ENCODE peak calls at places on chromosome 14, in six cellular contexts. D, K, U, Q, G and A are unnamed samples.

GRCh38 chr14:57833304-57833703 is 32.6 kb downstream of the SLC35F4 start:
- DNase-seq in G (no peak), K (no peak), Q (no peak), U (no peak), D (peak), A (no peak)

GRCh38 chr14:70698288-70698687 is 56.6 kb downstream of the TTC9 start:
- DNase-seq in D (peak), G (no peak), U (no peak), K (no peak), Q (no peak), A (no peak)

GRCh38 chr14:32785585-32785984 is 153.1 kb upstream of the NPAS3 start:
- DNase-seq in U (no peak), K (no peak), Q (no peak), G (no peak), D (no peak), A (no peak)

GRCh38 chr14:101761881-101762529 is 496 bp downstream of the PPP2R5C start:
- DNase-seq in U (peak), D (peak), K (peak), Q (peak), G (peak), A (no peak)

GRCh38 chr14:101737414-101738367 is 23.8 kb upstream of the PPP2R5C start:
- DNase-seq in D (no peak), Q (peak), K (peak), G (no peak), U (no peak), A (no peak)

GRCh38 chr14:80663541-80663940 is 278.0 kb downstream of the CEP128 start:
- DNase-seq in Q (no peak), U (no peak), K (no peak), D (no peak), G (no peak), A (no peak)

GRCh38 chr14:49593016-49593415 is 5.7 kb upstream of the LRR1 start:
- DNase-seq in U (no peak), G (no peak), Q (peak), D (peak), K (no peak), A (no peak)

GRCh38 chr14:56905282-56905681 is 95.0 kb upstream of the OTX2 start:
- DNase-seq in G (no peak), Q (no peak), D (no peak), U (no peak), K (no peak), A (no peak)

GRCh38 chr14:102206901-102207300 is 67.2 kb downstream of the WDR20 start:
- DNase-seq in K (no peak), D (no peak), Q (no peak), G (no peak), U (no peak), A (no peak)

GRCh38 chr14:97445367-97445766 is 648.2 kb downstream of the VRK1 start:
- DNase-seq in D (no peak), Q (no peak), G (no peak), K (no peak), U (no peak), A (no peak)

GRCh38 chr14:75409425-75410205 is 18.2 kb upstream of the JDP2 start:
- DNase-seq in D (no peak), K (no peak), U (no peak), Q (no peak), G (no peak), A (no peak)

GRCh38 chr14:100076630-100077029 is 11.4 kb downstream of the EVL start:
- DNase-seq in G (no peak), U (no peak), K (no peak), Q (no peak), D (peak), A (no peak)

GRCh38 chr14:61178226-61179060 is 102.7 kb downstream of the TMEM30B start:
- DNase-seq in K (peak), G (no peak), Q (no peak), U (no peak), D (peak), A (no peak)

GRCh38 chr14:71582705-71583104 is 349.5 kb upstream of the RGS6 start:
- DNase-seq in G (no peak), D (peak), Q (no peak), U (no peak), K (no peak), A (no peak)

GRCh38 chr14:58994130-58994529 is 194.3 kb upstream of the DAAM1 start:
- DNase-seq in U (no peak), K (no peak), D (no peak), Q (no peak), G (no peak), A (no peak)

GRCh38 chr14:105056303-105056831 is 8.9 kb downstream of the GPR132 start:
- DNase-seq in G (no peak), U (no peak), D (no peak), Q (no peak), K (no peak), A (no peak)

GRCh38 chr14:32010561-32011188 is 66.4 kb upstream of the ARHGAP5 start:
- DNase-seq in U (no peak), D (peak), G (no peak), K (no peak), Q (no peak), A (no peak)

GRCh38 chr14:91138511-91139359 is 24.9 kb downstream of the DGLUCY start:
- DNase-seq in K (peak), U (peak), Q (peak), G (no peak), D (peak), A (peak)

GRCh38 chr14:79831198-79831890 is 380.0 kb downstream of the DIO2 start:
- DNase-seq in G (no peak), K (no peak), Q (no peak), D (peak), U (no peak), A (peak)

GRCh38 chr14:65251213-65251612 is 148.9 kb upstream of the MAX start:
- DNase-seq in K (no peak), Q (no peak), D (peak), U (no peak), G (no peak), A (no peak)

GRCh38 chr14:90409209-90409730 is 12.4 kb downstream of the CALM1 start:
- DNase-seq in Q (no peak), K (no peak), D (peak), U (no peak), G (no peak), A (no peak)

GRCh38 chr14:93648440-93649168 is 139.7 kb downstream of the PRIMA1 start:
- DNase-seq in D (peak), U (peak), K (no peak), Q (peak), G (no peak), A (peak)

GRCh38 chr14:20623798-20624197 is 17.7 kb downstream of the OR6S1 start:
- DNase-seq in G (no peak), K (no peak), U (no peak), Q (no peak), D (no peak), A (no peak)

GRCh38 chr14:68864301-68864810 is 71.5 kb upstream of the ZFP36L1 start:
- DNase-seq in K (no peak), G (no peak), D (no peak), U (no peak), Q (no peak), A (no peak)

GRCh38 chr14:97410667-97411286 is 613.6 kb downstream of the VRK1 start:
- DNase-seq in Q (no peak), K (no peak), G (no peak), D (no peak), U (no peak), A (no peak)

GRCh38 chr14:99026471-99026870 is 245.5 kb downstream of the BCL11B start:
- DNase-seq in U (no peak), G (no peak), K (peak), Q (peak), D (no peak), A (peak)

GRCh38 chr14:77120771-77121743 is 20.5 kb downstream of the ZDHHC22 start:
- DNase-seq in D (no peak), K (peak), U (peak), G (no peak), Q (peak), A (peak)

GRCh38 chr14:39265741-39266588 is 32.2 kb downstream of the MIA2 start:
- DNase-seq in K (no peak), U (no peak), Q (peak), D (no peak), G (no peak), A (no peak)

GRCh38 chr14:61477845-61478438 is 156.6 kb downstream of the PRKCH start:
- DNase-seq in U (no peak), D (peak), Q (peak), G (no peak), K (peak), A (no peak)

GRCh38 chr14:34325493-34325892 is 136.5 kb downstream of the SPTSSA start:
- DNase-seq in Q (no peak), G (no peak), D (no peak), U (no peak), K (no peak), A (no peak)

GRCh38 chr14:103518416-103519042 is 4.1 kb downstream of the CKB start:
- DNase-seq in G (peak), D (peak), K (peak), Q (peak), U (peak), A (no peak)

GRCh38 chr14:28057286-28058011 is 709.1 kb upstream of the FOXG1 start:
- DNase-seq in Q (no peak), K (no peak), G (no peak), U (no peak), D (no peak), A (no peak)

GRCh38 chr14:99593971-99594841 is 9.8 kb downstream of the CCDC85C start:
- DNase-seq in K (no peak), G (no peak), D (no peak), U (no peak), Q (no peak), A (no peak)

GRCh38 chr14:33030406-33030805 is 91.7 kb downstream of the NPAS3 start:
- DNase-seq in G (no peak), K (no peak), Q (no peak), D (no peak), U (no peak), A (no peak)

GRCh38 chr14:77099425-77100167 is 1.5 kb downstream of the CIPC start:
- DNase-seq in G (no peak), U (no peak), D (peak), K (no peak), Q (no peak), A (no peak)

GRCh38 chr14:74712499-74713394 is at the start of the genes AREL1 and FCF1:
- DNase-seq in U (peak), K (peak), G (peak), Q (peak), D (peak), A (no peak)

GRCh38 chr14:24212924-24213865 is at the start of gene CHMP4A:
- DNase-seq in G (peak), K (peak), D (peak), Q (peak), U (peak), A (peak)

GRCh38 chr14:99450266-99450665 is 30.4 kb downstream of the SETD3 start:
- DNase-seq in K (no peak), D (no peak), G (no peak), Q (no peak), U (no peak), A (no peak)

GRCh38 chr14:83291716-83292115 is 1758.1 kb upstream of the SEL1L start:
- DNase-seq in K (no peak), G (no peak), Q (no peak), D (peak), U (no peak), A (no peak)